ENCODE peak calls at places on chromosomes 11 and 22, in four cellular contexts. X is A673, K is ovary, L is AG04449. N is an unnamed sample.

GRCh38 chr11:47948137-47948536 is 32.2 kb upstream of the PTPRJ start:
- DNase-seq in K (no peak), X (no peak), L (no peak), N (no peak)

GRCh38 chr22:29704528-29705285 is 15.1 kb upstream of the CABP7 start:
- DNase-seq in L (no peak), K (no peak), X (no peak), N (no peak)

GRCh38 chr22:32830957-32831356 is 29.5 kb downstream of the TIMP3 start:
- DNase-seq in X (no peak), K (no peak), L (no peak), N (no peak)

GRCh38 chr22:49934144-49934890 is 15.9 kb downstream of the CRELD2 start:
- DNase-seq in K (peak; percentile 71), X (no peak), L (no peak), N (no peak)

GRCh38 chr11:28106351-28107043 is 1.5 kb downstream of the KIF18A start:
- DNase-seq in L (no peak), X (no peak), K (no peak), N (no peak)

GRCh38 chr11:95248666-95249467 is 17.9 kb upstream of the SESN3 start:
- DNase-seq in K (no peak), L (no peak), X (no peak), N (no peak)

GRCh38 chr22:31556627-31557203 is 60.4 kb downstream of the SFI1 start:
- DNase-seq in X (peak; percentile 56), K (no peak), L (no peak), N (no peak)

GRCh38 chr11:11740081-11740702 is 101.6 kb upstream of the USP47 start:
- DNase-seq in L (no peak), X (no peak), K (no peak), N (no peak)

GRCh38 chr11:18014876-18015275 is 2.0 kb upstream of the SERGEF start:
- DNase-seq in X (no peak), L (no peak), K (no peak), N (no peak)

GRCh38 chr11:44351006-44351660 is 41.2 kb upstream of the ALX4 start:
- DNase-seq in K (no peak), X (no peak), L (no peak), N (no peak)

GRCh38 chr22:49962751-49963646 is 2.4 kb downstream of the PIM3 start:
- DNase-seq in K (peak; percentile 76), L (no peak), X (no peak), N (peak; percentile 77)

GRCh38 chr11:75524576-75525432 is 937 bp downstream of the GDPD5 start:
- DNase-seq in L (no peak), K (peak; percentile 49), X (no peak), N (no peak)

GRCh38 chr22:46652930-46653331 is 32.7 kb downstream of the GRAMD4 start:
- DNase-seq in K (no peak), X (no peak), L (no peak), N (no peak)

GRCh38 chr11:84384637-84385227 is 1098.6 kb upstream of the CCDC90B start:
- DNase-seq in L (peak; percentile 21), X (peak; percentile 64), K (peak; percentile 20), N (no peak)

GRCh38 chr11:117640041-117640440 is 157.0 kb downstream of the DSCAML1 start:
- DNase-seq in K (no peak), L (no peak), X (no peak), N (no peak)

GRCh38 chr11:109864834-109865557 is 228.2 kb upstream of the ZC3H12C start:
- DNase-seq in K (no peak), L (peak; percentile 24), X (peak; percentile 81), N (no peak)

DNA sequence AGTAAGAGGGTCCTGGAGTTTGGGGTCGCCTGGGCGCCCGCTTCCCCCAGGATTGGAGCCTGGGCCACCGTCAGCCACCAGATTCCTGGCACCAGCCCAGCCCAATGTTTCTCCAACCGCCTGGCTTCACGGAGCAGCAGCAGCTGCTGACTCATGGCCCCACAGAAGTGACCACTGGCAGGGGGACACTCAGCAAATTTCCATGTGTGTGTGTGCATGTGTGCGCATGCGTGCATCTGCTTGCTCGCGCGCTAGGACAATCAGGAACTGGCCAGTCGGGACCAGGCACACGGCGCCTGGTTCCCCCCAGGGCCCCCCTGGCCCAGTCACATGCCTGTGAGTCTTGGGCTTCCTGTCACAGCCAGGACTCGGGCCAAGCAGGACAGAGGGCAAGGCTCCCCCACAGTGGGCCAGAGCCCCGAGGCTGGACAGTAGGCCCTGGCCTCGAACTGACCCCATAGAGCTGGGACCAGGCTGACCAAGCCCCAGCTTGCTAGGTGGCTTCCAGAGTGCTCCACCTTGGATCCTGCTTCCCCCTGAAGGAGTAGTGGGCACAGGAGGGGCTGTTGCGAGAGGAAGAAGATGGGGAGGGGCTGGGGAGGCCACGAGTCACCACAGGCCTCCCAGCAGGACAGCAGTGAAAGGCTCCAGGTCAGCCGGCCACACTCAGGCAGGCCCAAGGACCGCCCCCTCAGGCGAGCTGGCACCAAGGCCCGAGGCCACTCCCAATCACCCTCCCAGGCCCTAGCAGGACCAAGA is 3.2 kb downstream of the CTSD start:
- DNase-seq in K (peak; percentile 43), L (no peak), X (no peak), N (peak; percentile 92)
- H3K4me3 ChIP-seq in K (no peak overlapping the region), L (no peak overlapping the region), X (no peak overlapping the region), N (peak overlapping the region; percentile 98)

DNA sequence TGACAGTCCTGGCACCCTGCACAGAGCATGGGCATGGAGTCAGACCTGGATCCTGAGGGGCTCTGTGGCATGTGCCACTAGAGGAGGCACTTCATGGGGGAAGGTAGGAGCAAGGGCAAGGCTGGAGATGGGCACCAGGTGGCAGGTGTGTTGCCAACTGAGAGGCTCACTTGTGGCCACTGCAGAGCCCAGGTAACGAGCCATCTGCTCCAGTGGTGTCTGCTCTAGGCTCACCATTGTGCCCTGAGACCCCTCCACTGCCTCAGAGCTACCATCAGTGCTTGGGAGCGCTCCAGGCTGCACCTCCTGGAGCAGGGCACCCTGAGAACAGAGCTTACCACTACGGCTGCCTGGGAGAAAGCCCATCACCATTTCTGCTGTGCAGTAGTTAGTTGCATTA is 1.3 kb upstream of the ZDHHC8 start:
- DNase-seq in K (no peak), X (no peak), L (no peak), N (no peak)
- TF ChIP-seq CTCF in K (no peak), X (no peak), L (no peak), N (no peak)

DNA sequence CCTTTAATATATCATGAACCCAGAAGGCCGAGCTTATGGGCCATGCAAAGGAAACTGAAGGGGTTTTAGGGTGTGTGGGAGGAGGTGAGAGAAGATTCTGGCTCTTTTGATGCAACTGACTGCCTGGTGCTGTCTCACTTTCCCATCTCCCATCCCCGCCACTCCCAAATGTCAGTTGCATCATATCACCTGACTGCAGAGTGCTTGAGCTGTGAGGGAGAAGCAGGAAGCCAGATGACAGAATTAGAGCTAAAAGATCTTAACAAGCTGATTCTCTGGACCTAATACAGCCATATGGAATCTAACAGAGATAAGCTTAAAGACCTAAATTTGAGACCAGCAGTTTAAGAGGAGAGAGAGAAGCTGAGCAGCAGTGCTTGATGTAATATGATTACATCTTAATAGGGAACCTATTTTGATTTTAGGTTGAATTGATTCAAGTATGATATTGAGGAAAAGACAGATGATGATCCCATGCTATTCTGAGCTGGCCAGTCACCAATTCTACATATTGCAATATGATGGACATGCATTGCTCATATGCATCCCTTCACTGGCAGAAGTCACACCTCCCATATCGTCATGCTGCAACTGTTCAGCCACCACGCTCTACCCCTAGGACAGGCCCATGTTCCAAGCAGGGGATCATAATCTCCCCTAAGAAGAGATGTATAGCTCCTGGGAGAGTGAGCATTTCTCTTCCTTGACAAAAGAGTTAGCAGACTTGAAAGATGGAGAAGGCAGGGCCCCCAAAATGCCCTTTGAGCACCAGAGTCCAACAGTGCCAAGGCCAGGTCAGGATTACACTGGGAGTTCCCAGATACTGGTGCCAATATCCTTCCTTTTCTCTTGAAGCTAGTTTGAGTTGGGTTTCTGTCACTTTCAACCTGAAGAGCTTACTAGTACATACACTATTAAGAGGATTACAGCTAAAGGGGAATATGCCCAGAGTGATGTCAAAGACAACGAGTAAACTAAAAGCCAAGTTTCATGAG is 44.9 kb downstream of the PLEKHA7 start:
- DNase-seq in K (no peak), X (no peak), L (no peak), N (no peak)
- H3K4me3 ChIP-seq in K (no peak overlapping the region), X (no peak overlapping the region), L (no peak overlapping the region), N (no peak overlapping the region)

GRCh38 chr11:108592591-108593213 is 866 bp downstream of the EXPH5 start:
- DNase-seq in K (peak; percentile 23), X (peak; percentile 34), L (no peak), N (no peak)
- TF ChIP-seq CTCF in K (no peak), X (no peak), L (no peak), N (no peak)

GRCh38 chr11:2927493-2927800 is 1.8 kb downstream of the PHLDA2 start:
- DNase-seq in L (no peak), K (peak; percentile 16), X (no peak), N (no peak)
- H3K4me3 ChIP-seq in L (peak overlapping the region; percentile 77), K (no peak overlapping the region), X (no peak overlapping the region), N (peak overlapping the region; percentile 83)

DNA sequence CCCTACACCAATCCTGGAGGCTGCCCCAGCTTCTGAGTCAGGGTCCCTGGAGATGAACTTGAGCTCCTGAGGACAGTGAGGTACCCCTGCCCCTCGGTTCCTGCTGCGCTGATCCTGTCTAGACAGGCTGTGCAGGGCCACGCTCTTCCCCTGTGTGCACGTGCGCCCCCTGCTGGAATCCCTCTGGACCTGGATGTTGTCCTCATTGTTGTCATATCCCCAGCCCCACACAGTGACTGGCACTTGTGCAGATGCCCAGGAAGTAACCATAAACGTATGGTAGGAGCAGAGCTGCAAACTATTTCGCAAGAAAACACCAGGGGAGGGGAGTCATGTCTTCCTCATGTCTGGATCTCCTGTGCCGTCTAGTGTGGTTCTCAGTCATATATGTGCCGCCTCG is 114.7 kb downstream of the CRYBB2 start:
- DNase-seq in K (no peak), X (peak; percentile 77), L (no peak), N (no peak)
- TF ChIP-seq CTCF in K (no peak), X (peak; percentile 71), L (peak; percentile 19), N (no peak)

GRCh38 chr11:63867511-63867910 is 28.6 kb downstream of the MARK2 start:
- DNase-seq in L (no peak), K (no peak), X (no peak), N (no peak)

GRCh38 chr11:63870351-63871197 is 31.7 kb downstream of the MARK2 start:
- DNase-seq in K (no peak), L (no peak), X (no peak), N (no peak)

GRCh38 chr11:63869171-63869591 is 30.3 kb downstream of the MARK2 start:
- DNase-seq in X (no peak), L (no peak), K (no peak), N (no peak)

GRCh38 chr11:63869686-63870085 is 30.8 kb downstream of the MARK2 start:
- DNase-seq in K (no peak), L (no peak), X (no peak), N (no peak)

GRCh38 chr11:63868399-63869064 is 29.6 kb downstream of the MARK2 start:
- DNase-seq in K (no peak), X (no peak), L (no peak), N (no peak)
- H3K4me3 ChIP-seq in K (no peak overlapping the region), X (no peak overlapping the region), L (no peak overlapping the region), N (no peak overlapping the region)

DNA sequence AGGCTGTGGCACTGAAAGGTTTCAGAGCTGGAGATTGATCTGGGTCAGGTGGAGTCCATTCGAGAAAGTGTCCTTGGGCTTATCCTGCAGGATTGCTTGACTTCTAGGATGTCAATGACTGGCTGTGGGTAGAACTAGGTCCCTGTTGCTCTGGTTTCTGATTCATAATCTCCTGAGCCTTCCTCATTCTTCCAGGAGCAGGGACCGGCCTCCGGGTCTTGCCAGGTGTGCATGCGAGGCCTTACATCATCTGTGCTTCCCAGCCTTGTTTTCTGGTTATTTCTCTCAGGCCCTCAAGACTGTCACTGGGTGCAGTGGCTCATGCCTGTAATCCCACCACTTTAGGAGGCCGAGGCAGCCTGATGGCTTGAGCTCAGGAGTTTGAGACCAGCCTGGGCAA is 33.3 kb upstream of the SORL1-AS1 start:
- DNase-seq in K (no peak), X (no peak), L (no peak), N (no peak)
- TF ChIP-seq CTCF in K (no peak), X (no peak), L (no peak), N (no peak)

N was measured in coronary artery.